ENCODE peak calls at places on chromosome 21, in seven cellular contexts. O is H4, D is pons, W is omental fat pad, V is NCI-H226, Z is NCI-H1694 treated with DMSO at 0.1 percent for 48 hours, A is pancreas. N is an unnamed sample.

GRCh38 chr21:36388835-36389234 is 3.6 kb downstream of the CHAF1B start:
- DNase-seq in O (no peak), D (peak; percentile 43), W (no peak), V (no peak), Z (peak; percentile 97), A (peak; percentile 38), N (no peak)

GRCh38 chr21:41659791-41660560 is 106.9 kb downstream of the RIPK4 start:
- DNase-seq in O (no peak), D (no peak), W (no peak), V (peak; percentile 72), Z (no peak), A (no peak), N (no peak)

GRCh38 chr21:42404534-42404933 is 832 bp downstream of the UBASH3A start:
- DNase-seq in O (no peak), D (no peak), W (no peak), V (no peak), Z (no peak), A (no peak), N (no peak)

GRCh38 chr21:44911384-44912157 is 9.1 kb downstream of the ITGB2 start:
- DNase-seq in O (peak; percentile 64), D (peak; percentile 72), W (peak; percentile 37), V (peak; percentile 40), Z (peak; percentile 80), A (peak; percentile 86), N (no peak)

GRCh38 chr21:43325036-43325435 is 101.9 kb downstream of the SIK1 start:
- DNase-seq in O (no peak), D (no peak), W (no peak), V (no peak), Z (no peak), A (no peak), N (no peak)

GRCh38 chr21:45427331-45428271 is 22.6 kb downstream of the COL18A1 start:
- DNase-seq in O (peak; percentile 92), D (no peak), W (peak; percentile 81), V (peak; percentile 97), Z (no peak), A (peak; percentile 77), N (no peak)

GRCh38 chr21:44509539-44509938 is 30.5 kb downstream of the KRTAP10-1 start:
- DNase-seq in O (peak; percentile 82), D (peak; percentile 7), W (no peak), V (peak; percentile 7), Z (peak; percentile 84), A (peak; percentile 96), N (no peak)

GRCh38 chr21:32299695-32300094 is 1.0 kb downstream of the MRAP start:
- DNase-seq in O (no peak), D (no peak), W (no peak), V (no peak), Z (no peak), A (no peak), N (no peak)

GRCh38 chr21:14862794-14863720 is 201.7 kb downstream of the NRIP1 start:
- DNase-seq in O (no peak), D (peak; percentile 40), W (no peak), V (no peak), Z (peak; percentile 5), A (no peak), N (no peak)

GRCh38 chr21:39197448-39197847 is 14.2 kb upstream of the PSMG1 start:
- DNase-seq in O (no peak), D (no peak), W (no peak), V (no peak), Z (no peak), A (no peak), N (no peak)

GRCh38 chr21:46116189-46116845 is 18.4 kb downstream of the COL6A2 start:
- DNase-seq in O (no peak), D (no peak), W (peak; percentile 17), V (no peak), Z (no peak), A (peak; percentile 16), N (no peak)

GRCh38 chr21:45152265-45152746 is 77.9 kb downstream of the ADARB1 start:
- DNase-seq in O (no peak), D (peak; percentile 41), W (no peak), V (no peak), Z (no peak), A (no peak), N (peak; percentile 25)

GRCh38 chr21:45576838-45577737 is 34.8 kb upstream of the SLC19A1 start:
- DNase-seq in O (no peak), D (no peak), W (no peak), V (no peak), Z (no peak), A (no peak), N (no peak)

GRCh38 chr21:36485476-36485875 is 5.6 kb upstream of the CLDN14 start:
- DNase-seq in O (no peak), D (no peak), W (no peak), V (no peak), Z (no peak), A (no peak), N (no peak)

GRCh38 chr21:40043423-40043822 is 176.2 kb downstream of the PCP4 start:
- DNase-seq in O (no peak), D (no peak), W (no peak), V (no peak), Z (peak; percentile 23), A (no peak), N (no peak)

GRCh38 chr21:36260030-36260787 is 59.8 kb upstream of the MORC3 start:
- DNase-seq in O (peak; percentile 64), D (peak; percentile 81), W (no peak), V (peak; percentile 10), Z (peak; percentile 81), A (no peak), N (peak; percentile 12)

GRCh38 chr21:46550511-46550941 is 54.4 kb downstream of the S100B start:
- DNase-seq in O (no peak), D (no peak), W (no peak), V (no peak), Z (no peak), A (no peak), N (no peak)

GRCh38 chr21:42411197-42411869 is 7.6 kb downstream of the UBASH3A start:
- DNase-seq in O (no peak), D (no peak), W (no peak), V (no peak), Z (no peak), A (no peak), N (no peak)

GRCh38 chr21:43268086-43268803 is 99.4 kb downstream of the CRYAA start:
- DNase-seq in O (no peak), D (peak; percentile 44), W (no peak), V (no peak), Z (no peak), A (peak; percentile 10), N (no peak)

GRCh38 chr21:15549671-15550070 is 180.1 kb upstream of the USP25 start:
- DNase-seq in O (no peak), D (no peak), W (no peak), V (peak; percentile 56), Z (no peak), A (no peak), N (no peak)

GRCh38 chr21:39088831-39089380 is 94.3 kb downstream of the PSMG1 start:
- DNase-seq in O (no peak), D (no peak), W (no peak), V (peak; percentile 14), Z (no peak), A (no peak), N (no peak)

GRCh38 chr21:27571706-27572105 is 604.8 kb upstream of the ADAMTS5 start:
- DNase-seq in O (peak; percentile 10), D (no peak), W (no peak), V (peak; percentile 86), Z (no peak), A (no peak), N (no peak)

GRCh38 chr21:44255519-44255981 is 6.1 kb downstream of the DNMT3L start:
- DNase-seq in O (no peak), D (no peak), W (no peak), V (peak; percentile 75), Z (no peak), A (no peak), N (no peak)

GRCh38 chr21:35908311-35909078 is 151.8 kb downstream of the SETD4 start:
- DNase-seq in O (no peak), D (no peak), W (no peak), V (no peak), Z (no peak), A (no peak), N (no peak)

GRCh38 chr21:44929799-44930542 is 9.3 kb upstream of the ITGB2 start:
- DNase-seq in O (no peak), D (no peak), W (no peak), V (no peak), Z (no peak), A (peak; percentile 9), N (no peak)

GRCh38 chr21:41321908-41322495 is 5.4 kb downstream of the FAM3B start:
- DNase-seq in O (no peak), D (no peak), W (no peak), V (no peak), Z (no peak), A (peak; percentile 49), N (no peak)

N was measured in activated CD4-positive, CD25-positive, alpha-beta regulatory T cell treated with anti-CD3 and anti-CD28 coated beads, Interleukin-2, amount 50 U/mL, for 16 hours.